ENCODE peak calls at places on chromosomes 12 and 14, in ten cellular contexts. Z, I, S, B, Y, K, D, U, L and R are unnamed samples.

GRCh38 chr14:94761348-94761998 is 8.4 kb downstream of the GSC start:
- DNase-seq in U (no peak), I (no peak), Z (no peak), L (no peak), Y (no peak), D (no peak), K (no peak), B (no peak), S (peak; percentile 12), R (no peak)

GRCh38 chr12:119334459-119335170 is at the start of gene CCDC60:
- DNase-seq in I (no peak), U (no peak), Y (peak; percentile 65), Z (no peak), S (peak; percentile 12), B (no peak), K (no peak), D (no peak), L (no peak), R (no peak)

GRCh38 chr12:11846504-11846903 is 197.0 kb downstream of the ETV6 start:
- DNase-seq in Z (no peak), S (no peak), B (no peak), I (no peak), K (no peak), Y (no peak), D (no peak), L (no peak), U (no peak), R (no peak)

GRCh38 chr12:11949738-11950403 is 120.9 kb upstream of the BCL2L14 start:
- DNase-seq in K (no peak), Z (no peak), Y (no peak), S (peak; percentile 61), D (no peak), I (no peak), B (no peak), U (no peak), L (no peak), R (no peak)

GRCh38 chr14:43765474-43765873 is 741.6 kb downstream of the FSCB start:
- DNase-seq in U (no peak), K (no peak), Y (no peak), L (no peak), Z (no peak), B (no peak), S (no peak), I (no peak), D (no peak), R (no peak)

GRCh38 chr14:103302966-103303365 is 31.1 kb upstream of the EIF5 start:
- DNase-seq in B (no peak), L (no peak), U (no peak), Z (no peak), D (no peak), Y (no peak), I (no peak), K (no peak), S (no peak), R (no peak)

GRCh38 chr12:14827043-14827442 is 13.1 kb upstream of the SMCO3 start:
- DNase-seq in D (no peak), U (no peak), Z (no peak), Y (no peak), I (no peak), S (no peak), K (no peak), B (no peak), L (no peak), R (no peak)

GRCh38 chr12:79127268-79127895 is 262.8 kb downstream of the SYT1 start:
- DNase-seq in K (no peak), Y (no peak), I (peak; percentile 17), Z (peak; percentile 73), U (no peak), D (no peak), S (no peak), B (no peak), L (no peak), R (no peak)

GRCh38 chr12:100399095-100399494 is 42.2 kb downstream of the SLC17A8 start:
- DNase-seq in L (no peak), Y (no peak), D (no peak), Z (no peak), B (no peak), S (no peak), K (no peak), I (no peak), U (no peak), R (no peak)

GRCh38 chr14:34665785-34666425 is 36.0 kb upstream of the SNX6 start:
- DNase-seq in Y (no peak), I (peak; percentile 72), D (no peak), U (no peak), L (no peak), S (peak; percentile 70), B (no peak), Z (peak; percentile 96), K (no peak), R (no peak)

GRCh38 chr14:64293976-64294671 is at the start of gene ESR2:
- DNase-seq in S (peak; percentile 25), K (peak; percentile 58), Z (no peak), B (peak; percentile 45), D (no peak), I (no peak), U (no peak), L (no peak), Y (peak; percentile 27), R (peak; percentile 33)

GRCh38 chr14:49863483-49864262 is 11.1 kb upstream of the NEMF start:
- DNase-seq in Y (no peak), Z (no peak), D (no peak), S (no peak), K (peak; percentile 28), I (no peak), L (no peak), U (no peak), B (peak; percentile 10), R (no peak)

GRCh38 chr12:123519151-123520001 is 14.1 kb downstream of the RILPL1 start:
- DNase-seq in Y (no peak), U (no peak), B (no peak), L (no peak), S (peak; percentile 53), K (no peak), I (peak; percentile 84), D (peak; percentile 17), Z (peak; percentile 72), R (no peak)

GRCh38 chr14:61341275-61342210 is 20.2 kb downstream of the PRKCH start:
- DNase-seq in Y (no peak), S (no peak), I (no peak), Z (no peak), B (no peak), U (no peak), D (no peak), K (no peak), L (no peak), R (no peak)

GRCh38 chr14:29222671-29223268 is 456.2 kb downstream of the FOXG1 start:
- DNase-seq in B (peak; percentile 88), Z (peak; percentile 64), L (no peak), K (no peak), Y (no peak), I (peak; percentile 30), S (peak; percentile 14), D (no peak), U (no peak), R (no peak)

GRCh38 chr14:90382491-90383125 is 14.2 kb upstream of the CALM1 start:
- DNase-seq in L (peak; percentile 62), Y (no peak), S (peak; percentile 78), K (peak; percentile 74), I (peak; percentile 69), U (peak; percentile 57), D (peak; percentile 64), Z (peak; percentile 68), B (peak; percentile 83), R (peak; percentile 54)

GRCh38 chr12:89593233-89593632 is 67.4 kb upstream of the POC1B start:
- DNase-seq in K (no peak), S (no peak), U (no peak), Z (no peak), L (no peak), Y (no peak), I (no peak), B (no peak), D (no peak), R (no peak)

GRCh38 chr12:53513712-53514415 is 6.6 kb upstream of the NPFF start:
- DNase-seq in L (no peak), K (no peak), S (no peak), B (no peak), U (no peak), I (no peak), D (no peak), Y (no peak), Z (no peak), R (no peak)

GRCh38 chr14:61643546-61643945 is 51.8 kb upstream of the HIF1A start:
- DNase-seq in Y (no peak), U (no peak), D (no peak), Z (peak; percentile 60), B (no peak), S (no peak), L (no peak), K (no peak), I (no peak), R (no peak)

GRCh38 chr14:34604990-34605389 is 25.0 kb downstream of the SNX6 start:
- DNase-seq in L (no peak), S (no peak), Y (no peak), U (no peak), I (no peak), D (no peak), K (no peak), B (no peak), Z (no peak), R (peak; percentile 26)

GRCh38 chr12:89156324-89156723 is 196.0 kb downstream of the DUSP6 start:
- DNase-seq in L (no peak), B (no peak), K (no peak), S (no peak), Y (no peak), U (no peak), I (no peak), Z (no peak), D (no peak), R (no peak)

GRCh38 chr12:12004524-12004923 is 66.2 kb upstream of the BCL2L14 start:
- DNase-seq in L (no peak), U (no peak), B (peak; percentile 93), D (no peak), K (no peak), Y (no peak), S (no peak), Z (no peak), I (no peak), R (no peak)

GRCh38 chr14:23034498-23035302 is at the start of gene PSMB5:
- DNase-seq in U (peak; percentile 89), L (peak; percentile 73), K (peak; percentile 85), Z (peak; percentile 94), I (peak; percentile 90), S (peak; percentile 96), Y (peak; percentile 75), D (peak; percentile 75), B (no peak), R (peak; percentile 76)

GRCh38 chr12:119673634-119674033 is 5.7 kb downstream of the PRKAB1 start:
- DNase-seq in S (peak; percentile 25), K (no peak), D (no peak), L (no peak), U (no peak), I (no peak), Z (no peak), Y (no peak), B (no peak), R (no peak)